ENCODE peak calls at places on chromosomes 3 and 15, in eight cellular contexts. K is stimulated activated CD4-positive, alpha-beta T cell treated with anti-CD3 and anti-CD28 coated beads, TNF-alpha, amount 100 ng/mL, for 4 hours; F is fibroblast of the conjunctiva; T is HT1080; B is type B pancreatic cell; G is GM03348; L is HuH-7; W is NAMALWA. R is an unnamed sample.

GRCh38 chr15:48645558-48646330 is at the start of gene FBN1:
- DNase-seq in K (no peak), F (peak; percentile 90), T (peak; percentile 88), B (peak; percentile 80), G (peak; percentile 96), L (peak; percentile 53), W (peak; percentile 73), R (peak; percentile 53)

GRCh38 chr3:13568515-13568995 is 19.6 kb downstream of the FBLN2 start:
- DNase-seq in K (no peak), F (no peak), T (no peak), B (no peak), G (no peak), L (no peak), W (no peak), R (no peak)

GRCh38 chr15:34435658-34436057 is 1.9 kb downstream of the GOLGA8A start:
- DNase-seq in K (no peak), F (no peak), T (no peak), B (no peak), G (no peak), L (no peak), W (no peak), R (no peak)

GRCh38 chr3:13706886-13707285 is 158.0 kb downstream of the FBLN2 start:
- DNase-seq in K (no peak), F (no peak), T (no peak), B (no peak), G (no peak), L (no peak), W (no peak), R (no peak)

GRCh38 chr3:136818851-136819783 is at the start of gene SLC35G2:
- DNase-seq in K (peak; percentile 8), F (peak; percentile 62), T (peak; percentile 91), B (peak; percentile 79), G (peak; percentile 89), L (peak; percentile 36), W (no peak), R (peak; percentile 68)

GRCh38 chr3:41652931-41653330 is 309.0 kb downstream of the ULK4 start:
- DNase-seq in K (no peak), F (no peak), T (peak; percentile 19), B (no peak), G (no peak), L (no peak), W (no peak), R (no peak)

GRCh38 chr3:184506579-184506978 is 55.0 kb upstream of the EPHB3 start:
- DNase-seq in K (no peak), F (no peak), T (peak; percentile 48), B (no peak), G (peak; percentile 30), L (no peak), W (no peak), R (no peak)

GRCh38 chr15:31163769-31164572 is 62.4 kb upstream of the TRPM1 start:
- DNase-seq in K (no peak), F (no peak), T (no peak), B (no peak), G (no peak), L (no peak), W (no peak), R (no peak)

GRCh38 chr3:172129868-172130751 is 90.7 kb downstream of the FNDC3B start:
- DNase-seq in K (no peak), F (peak; percentile 99), T (peak; percentile 100), B (no peak), G (peak; percentile 89), L (peak; percentile 67), W (no peak), R (peak; percentile 65)

GRCh38 chr3:60919296-60919695 is 332.0 kb downstream of the FHIT start:
- DNase-seq in K (no peak), F (no peak), T (no peak), B (no peak), G (no peak), L (no peak), W (no peak), R (no peak)

GRCh38 chr3:41867533-41867932 is 94.4 kb downstream of the ULK4 start:
- DNase-seq in K (no peak), F (no peak), T (no peak), B (no peak), G (no peak), L (no peak), W (no peak), R (no peak)

GRCh38 chr3:27095588-27096222 is 273.5 kb downstream of the NEK10 start:
- DNase-seq in K (no peak), F (no peak), T (no peak), B (no peak), G (no peak), L (peak; percentile 12), W (peak; percentile 15), R (no peak)

GRCh38 chr3:169772530-169772950 is 656 bp upstream of the MYNN start:
- DNase-seq in K (no peak), F (peak; percentile 64), T (peak; percentile 82), B (no peak), G (peak; percentile 71), L (peak; percentile 59), W (peak; percentile 90), R (peak; percentile 50)

GRCh38 chr3:165669967-165670366 is 167.3 kb downstream of the BCHE start:
- DNase-seq in K (no peak), F (no peak), T (peak; percentile 19), B (no peak), G (no peak), L (no peak), W (no peak), R (no peak)

GRCh38 chr3:161890147-161890625 is 393.6 kb downstream of the OTOL1 start:
- DNase-seq in K (no peak), F (peak; percentile 81), T (peak; percentile 98), B (no peak), G (peak; percentile 75), L (peak; percentile 8), W (no peak), R (no peak)

GRCh38 chr15:62428259-62428658 is 263.2 kb upstream of the C2CD4B start:
- DNase-seq in K (no peak), F (no peak), T (no peak), B (no peak), G (no peak), L (no peak), W (no peak), R (no peak)

GRCh38 chr3:182327196-182327681 is 466.1 kb upstream of the ATP11B start:
- DNase-seq in K (no peak), F (no peak), T (peak; percentile 72), B (no peak), G (no peak), L (no peak), W (no peak), R (no peak)

GRCh38 chr3:112709929-112710328 is 69.0 kb upstream of the CCDC80 start:
- DNase-seq in K (no peak), F (no peak), T (no peak), B (no peak), G (no peak), L (no peak), W (no peak), R (no peak)

GRCh38 chr15:100703032-100703578 is 100.7 kb downstream of the ASB7 start:
- DNase-seq in K (no peak), F (no peak), T (peak; percentile 91), B (no peak), G (no peak), L (no peak), W (peak; percentile 19), R (no peak)

GRCh38 chr15:45332694-45333093 is 45.6 kb downstream of the GATM start:
- DNase-seq in K (no peak), F (no peak), T (no peak), B (no peak), G (no peak), L (no peak), W (no peak), R (no peak)

GRCh38 chr3:65489253-65489652 is 549.5 kb downstream of the MAGI1 start:
- DNase-seq in K (no peak), F (no peak), T (no peak), B (no peak), G (no peak), L (no peak), W (no peak), R (no peak)

GRCh38 chr15:63322541-63322940 is 45.1 kb downstream of the APH1B start:
- DNase-seq in K (no peak), F (no peak), T (peak; percentile 20), B (no peak), G (peak; percentile 40), L (no peak), W (no peak), R (no peak)

GRCh38 chr3:70753572-70753971 is 441.1 kb upstream of the MDFIC2 start:
- DNase-seq in K (no peak), F (no peak), T (no peak), B (no peak), G (no peak), L (no peak), W (no peak), R (no peak)

GRCh38 chr3:129282727-129283327 is 4.2 kb downstream of the HMCES start:
- DNase-seq in K (no peak), F (peak; percentile 65), T (peak; percentile 75), B (no peak), G (peak; percentile 52), L (no peak), W (peak; percentile 96), R (no peak)

GRCh38 chr3:123090700-123091585 is 24.1 kb downstream of the PDIA5 start:
- DNase-seq in K (no peak), F (no peak), T (peak; percentile 51), B (no peak), G (no peak), L (no peak), W (no peak), R (no peak)

GRCh38 chr15:101051291-101052030 is 132.3 kb downstream of the LRRK1 start:
- DNase-seq in K (no peak), F (no peak), T (no peak), B (peak; percentile 63), G (no peak), L (no peak), W (no peak), R (no peak)

GRCh38 chr3:51721062-51721745 is 14.3 kb downstream of the GRM2 start:
- DNase-seq in K (no peak), F (no peak), T (no peak), B (no peak), G (no peak), L (peak; percentile 1), W (no peak), R (peak; percentile 2)

GRCh38 chr3:52891615-52892081 is 5.7 kb downstream of the STIMATE start:
- DNase-seq in K (no peak), F (peak; percentile 69), T (no peak), B (no peak), G (peak; percentile 88), L (no peak), W (peak; percentile 13), R (no peak)

GRCh38 chr3:46212101-46212500 is 4.0 kb upstream of the CCR1 start:
- DNase-seq in K (no peak), F (no peak), T (no peak), B (no peak), G (no peak), L (no peak), W (no peak), R (no peak)

GRCh38 chr3:191762323-191762960 is 301.5 kb downstream of the PYDC2 start:
- DNase-seq in K (no peak), F (peak; percentile 13), T (peak; percentile 85), B (no peak), G (no peak), L (no peak), W (no peak), R (no peak)

GRCh38 chr15:62280625-62281024 is 115.5 kb upstream of the C2CD4B start:
- DNase-seq in K (no peak), F (no peak), T (no peak), B (no peak), G (no peak), L (no peak), W (no peak), R (no peak)

GRCh38 chr15:66822106-66822505 is 120.1 kb downstream of the SMAD6 start:
- DNase-seq in K (no peak), F (no peak), T (no peak), B (no peak), G (no peak), L (no peak), W (no peak), R (no peak)

GRCh38 chr3:67290424-67290823 is 292.3 kb downstream of the KBTBD8 start:
- DNase-seq in K (no peak), F (no peak), T (no peak), B (no peak), G (no peak), L (no peak), W (no peak), R (no peak)

GRCh38 chr3:170811928-170812591 is 57.9 kb downstream of the RPL22L1 start:
- DNase-seq in K (peak; percentile 13), F (peak; percentile 89), T (peak; percentile 91), B (peak; percentile 75), G (peak; percentile 87), L (peak; percentile 75), W (peak; percentile 91), R (peak; percentile 76)

R was measured in HEK293T.